ENCODE peak calls at places on chromosomes 11 and 22, in five cellular contexts. R is hepatocyte, S is endodermal cell, B is neural progenitor cell, Z is sigmoid colon. A is an unnamed sample.
A peak's percentile ranks its signal among the peaks of the same experiment; 100 is the strongest.

GRCh38 chr22:50399751-50400331 is 56.7 kb downstream of the PPP6R2 start:
- DNase-seq in S (peak; percentile 90), Z (no peak), B (peak; percentile 75), R (peak; percentile 53), A (peak; percentile 59)

GRCh38 chr11:976431-977160 is 50.9 kb downstream of the AP2A2 start:
- DNase-seq in S (no peak), R (no peak), B (no peak), Z (no peak), A (peak; percentile 72)

GRCh38 chr11:6476571-6476970 is 2.8 kb upstream of the TRIM3 start:
- DNase-seq in S (peak; percentile 55), B (no peak), Z (no peak), R (no peak), A (no peak)

GRCh38 chr11:46678741-46679130 is 21.7 kb downstream of the ARHGAP1 start:
- DNase-seq in Z (no peak), S (no peak), B (no peak), R (no peak), A (no peak)

GRCh38 chr11:124612045-124612444 is 817 bp downstream of the PANX3 start:
- DNase-seq in S (no peak), Z (no peak), R (no peak), B (no peak), A (no peak)

GRCh38 chr11:116164843-116165242 is 607.9 kb downstream of the BUD13 start:
- DNase-seq in B (no peak), Z (no peak), R (no peak), S (peak; percentile 20), A (no peak)

GRCh38 chr22:38923463-38924196 is 33.8 kb upstream of the APOBEC3A start:
- DNase-seq in B (peak; percentile 29), Z (peak; percentile 93), S (peak; percentile 69), R (peak; percentile 87), A (peak; percentile 73)

GRCh38 chr11:83257638-83258229 is 28.4 kb downstream of the CCDC90B start:
- DNase-seq in Z (no peak), S (no peak), B (no peak), R (peak; percentile 7), A (peak; percentile 15)

DNA sequence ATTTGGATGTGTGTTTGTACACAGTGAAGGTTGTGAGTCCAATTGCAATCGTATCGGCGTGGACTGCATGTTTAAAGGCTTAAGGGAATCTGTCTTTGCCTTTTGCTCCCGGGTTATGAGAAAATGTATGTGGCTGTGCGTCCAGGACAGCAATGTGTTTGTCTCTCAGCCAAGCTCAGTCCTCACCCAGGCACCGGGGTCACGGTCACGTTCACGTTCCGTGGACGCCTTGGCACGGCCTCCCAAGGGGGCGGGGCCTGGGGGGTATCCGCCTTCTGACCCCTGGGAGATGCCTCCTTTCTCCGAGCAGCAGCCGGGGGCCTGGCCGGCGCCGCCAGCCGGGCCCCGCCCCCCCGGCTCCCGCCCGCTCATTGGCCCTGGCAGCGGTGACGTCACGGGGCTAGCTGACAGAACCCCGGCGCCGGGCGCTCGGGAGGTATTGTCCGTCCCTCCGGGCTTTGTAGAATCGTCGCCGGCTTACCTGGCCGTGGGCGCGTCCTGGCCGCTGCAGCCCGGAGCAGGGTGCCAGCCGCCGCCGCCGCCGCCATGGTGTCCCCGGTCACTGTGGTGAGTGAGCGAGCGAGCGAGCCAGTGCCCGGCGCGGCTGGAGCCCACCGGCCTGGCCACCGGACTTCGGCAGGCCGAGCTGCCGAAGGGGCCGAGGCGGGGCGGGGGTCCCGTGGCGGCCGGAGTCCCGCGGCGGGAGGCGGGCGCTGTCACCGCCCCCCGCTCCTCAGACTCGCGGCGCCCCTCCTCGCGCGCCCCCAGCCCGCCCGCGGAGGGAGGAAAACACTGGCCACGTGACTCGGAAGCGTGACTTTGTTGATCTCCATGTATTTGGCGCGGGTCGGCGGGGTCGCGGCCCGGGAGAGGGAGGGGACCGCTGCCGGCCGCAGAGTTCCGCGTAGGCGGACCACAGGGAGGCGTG is at the start of gene TMEM86A:
- DNase-seq in B (peak; percentile 97), R (peak; percentile 97), S (peak; percentile 98), Z (peak; percentile 97), A (peak; percentile 96)
- H3K27ac ChIP-seq in B (no peak within 1 kb of the TSS), R (peak within 1 kb of the TSS; percentile 67), S (no peak within 1 kb of the TSS), Z (peak within 1 kb of the TSS; percentile 78), A (peak within 1 kb of the TSS; percentile 79)

GRCh38 chr11:30440510-30440909 is 117.6 kb downstream of the ARL14EP start:
- DNase-seq in R (no peak), Z (no peak), B (no peak), S (no peak), A (no peak)
- H3K4me3 ChIP-seq in R (no peak overlapping the region), Z (no peak overlapping the region), B (no peak overlapping the region), S (no peak overlapping the region), A (no peak overlapping the region)

GRCh38 chr11:119700536-119701346 is 28.3 kb downstream of the NECTIN1 start:
- DNase-seq in B (no peak), S (no peak), R (no peak), Z (no peak), A (no peak)
- H3K27ac ChIP-seq in B (no peak overlapping the region), S (no peak overlapping the region), R (no peak overlapping the region), Z (no peak overlapping the region), A (no peak overlapping the region)

GRCh38 chr11:79439430-79439892 is 1.4 kb downstream of the TENM4 start:
- DNase-seq in Z (no peak), B (no peak), R (peak; percentile 27), S (no peak), A (no peak)
- H3K4me3 ChIP-seq in Z (peak overlapping the region; percentile 47), B (peak overlapping the region; percentile 78), R (peak overlapping the region; percentile 75), S (peak overlapping the region; percentile 81), A (peak overlapping the region; percentile 68)

GRCh38 chr11:73384531-73384870 is 8.3 kb downstream of the RELT start:
- DNase-seq in S (no peak), R (no peak), Z (no peak), B (no peak), A (no peak)
- H3K27ac ChIP-seq in S (no peak overlapping the region), R (no peak overlapping the region), Z (peak overlapping the region; percentile 7), B (no peak overlapping the region), A (peak overlapping the region; percentile 66)

A was measured in psoas muscle.